ENCODE peak calls at places on chromosome 22, in nine cellular contexts. X is astrocyte; P is H9; B is ovary; L is stimulated activated CD4-positive, alpha-beta T cell treated with anti-CD3 and anti-CD28 coated beads, Interleukin-4, amount 100 ng/mL, for 4 hours; H is sciatic nerve; O is choroid plexus epithelial cell; Y is M059J; J is HS-5. D is an unnamed sample.

GRCh38 chr22:27632451-27633295 is 168.9 kb downstream of the MN1 start:
- DNase-seq in O (no peak), Y (no peak), L (no peak), J (no peak), B (no peak), H (no peak), P (no peak), X (peak), D (peak)

GRCh38 chr22:49733631-49734030 is 94.0 kb downstream of the BRD1 start:
- DNase-seq in L (no peak), X (no peak), J (no peak), O (no peak), Y (no peak), B (no peak), H (no peak), P (no peak), D (no peak)

GRCh38 chr22:41360126-41360525 is 21.6 kb upstream of the TEF start:
- DNase-seq in Y (no peak), P (peak), B (no peak), H (no peak), J (no peak), O (no peak), L (no peak), X (no peak), D (no peak)

GRCh38 chr22:46747646-46748045 is 9.6 kb upstream of the CERK start:
- DNase-seq in L (no peak), P (no peak), B (no peak), Y (no peak), X (no peak), O (no peak), H (no peak), J (no peak), D (no peak)

GRCh38 chr22:43164636-43165035 is 13.3 kb downstream of the TSPO start:
- DNase-seq in P (no peak), X (no peak), L (no peak), H (no peak), O (no peak), J (no peak), Y (no peak), B (no peak), D (no peak)

GRCh38 chr22:37654556-37655251 is 3.8 kb upstream of the PDXP start:
- DNase-seq in B (no peak), J (no peak), Y (no peak), P (no peak), O (no peak), H (no peak), L (no peak), X (no peak), D (no peak)

GRCh38 chr22:36068776-36069344 is 40.2 kb upstream of the RBFOX2 start:
- DNase-seq in O (no peak), P (no peak), H (no peak), J (no peak), Y (no peak), B (no peak), X (no peak), L (no peak), D (no peak)

GRCh38 chr22:50705219-50705691 is 32.6 kb downstream of the SHANK3 start:
- DNase-seq in P (peak), B (peak), Y (no peak), H (peak), O (peak), X (peak), J (no peak), L (no peak), D (no peak)

GRCh38 chr22:24593810-24594568 is 1.1 kb upstream of the LRRC75B start:
- DNase-seq in P (no peak), O (no peak), Y (no peak), H (no peak), X (no peak), B (peak), L (no peak), J (no peak), D (no peak)

GRCh38 chr22:43302462-43303109 is 40.6 kb downstream of the SCUBE1 start:
- DNase-seq in P (no peak), X (no peak), L (no peak), H (no peak), B (no peak), Y (no peak), O (no peak), J (no peak), D (no peak)

D was measured in A172.